ENCODE peak calls at places on chromosomes 6 and 20, in four cellular contexts. F is HCT116, Z is gastrocnemius medialis, A is breast epithelium. J is an unnamed sample. For H3K4me1, the result is how much of the 10 kb centered on the place peaks cover.

GRCh38 chr6:76683985-76684384 is 611.5 kb upstream of the IMPG1 start:
- DNase-seq in A (no peak), Z (no peak), F (no peak), J (no peak)

GRCh38 chr6:12935637-12936036 is 219.1 kb downstream of the PHACTR1 start:
- DNase-seq in Z (no peak), F (no peak), A (no peak), J (no peak)

GRCh38 chr6:15569035-15569995 is 93.5 kb downstream of the DTNBP1 start:
- DNase-seq in F (no peak), Z (no peak), A (no peak), J (no peak)

GRCh38 chr6:130041594-130041993 is 23.2 kb downstream of the L3MBTL3 start:
- DNase-seq in A (no peak), F (no peak), Z (no peak), J (no peak)

GRCh38 chr6:149114167-149114566 is 203.3 kb upstream of the TAB2 start:
- DNase-seq in A (peak), Z (no peak), F (no peak), J (no peak)

GRCh38 chr6:149723771-149724417 is 6.0 kb upstream of the LATS1 start:
- DNase-seq in Z (no peak), F (peak), A (no peak), J (no peak)

GRCh38 chr6:32178547-32179440 is 589 bp downstream of the RNF5 start:
- DNase-seq in Z (no peak), A (no peak), F (no peak), J (no peak)

GRCh38 chr20:4966826-4967751 is 34.2 kb downstream of the SLC23A2 start:
- DNase-seq in F (no peak), Z (no peak), A (no peak), J (no peak)

GRCh38 chr6:87277123-87277522 is 45.3 kb upstream of the SMIM8 start:
- DNase-seq in A (no peak), Z (no peak), F (no peak), J (no peak)

GRCh38 chr20:30811896-30812671 is 445.4 kb upstream of the DEFB115 start:
- DNase-seq in F (no peak), Z (no peak), A (no peak), J (no peak)

GRCh38 chr6:473759-474453 is 82.4 kb downstream of the IRF4 start:
- DNase-seq in F (no peak), Z (no peak), A (no peak), J (no peak)

GRCh38 chr6:473356-473755 is 81.8 kb downstream of the IRF4 start:
- DNase-seq in A (no peak), F (no peak), Z (no peak), J (no peak)

GRCh38 chr6:475341-475740 is 83.8 kb downstream of the IRF4 start:
- DNase-seq in F (no peak), A (no peak), Z (no peak), J (no peak)

GRCh38 chr6:470901-471448 is 79.4 kb downstream of the IRF4 start:
- DNase-seq in Z (no peak), A (no peak), F (no peak), J (no peak)

GRCh38 chr6:474454-475185 is 83.1 kb downstream of the IRF4 start:
- DNase-seq in Z (no peak), A (no peak), F (no peak), J (no peak)
- TF ChIP-seq POLR2A in Z (no peak), A (no peak), F (no peak), J (no peak)

DNA sequence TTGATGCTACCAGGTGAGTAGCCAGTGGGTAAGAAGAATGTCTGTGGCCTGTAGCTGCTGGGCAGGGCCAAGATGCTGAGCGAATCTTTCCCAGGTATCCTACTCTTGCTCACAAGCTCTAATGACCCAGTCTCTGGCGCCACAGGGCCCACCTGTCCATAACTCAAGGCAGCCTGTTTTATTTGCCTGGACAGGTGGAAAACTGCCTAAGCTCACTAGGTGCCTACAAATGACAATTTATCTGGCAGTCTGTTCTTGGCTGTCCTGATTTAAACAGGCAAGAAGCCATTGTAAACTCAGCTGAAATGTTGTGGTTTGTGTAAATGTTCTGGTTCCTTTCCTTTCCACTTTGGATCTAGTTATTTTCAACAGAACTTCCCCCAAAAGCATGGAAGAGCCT is 113.3 kb downstream of the TCP11 start:
- DNase-seq in Z (no peak), F (no peak), A (no peak), J (no peak)
- H3K4me1 ChIP-seq in Z (half or more), F (under half), A (under half), J (half or more)

DNA sequence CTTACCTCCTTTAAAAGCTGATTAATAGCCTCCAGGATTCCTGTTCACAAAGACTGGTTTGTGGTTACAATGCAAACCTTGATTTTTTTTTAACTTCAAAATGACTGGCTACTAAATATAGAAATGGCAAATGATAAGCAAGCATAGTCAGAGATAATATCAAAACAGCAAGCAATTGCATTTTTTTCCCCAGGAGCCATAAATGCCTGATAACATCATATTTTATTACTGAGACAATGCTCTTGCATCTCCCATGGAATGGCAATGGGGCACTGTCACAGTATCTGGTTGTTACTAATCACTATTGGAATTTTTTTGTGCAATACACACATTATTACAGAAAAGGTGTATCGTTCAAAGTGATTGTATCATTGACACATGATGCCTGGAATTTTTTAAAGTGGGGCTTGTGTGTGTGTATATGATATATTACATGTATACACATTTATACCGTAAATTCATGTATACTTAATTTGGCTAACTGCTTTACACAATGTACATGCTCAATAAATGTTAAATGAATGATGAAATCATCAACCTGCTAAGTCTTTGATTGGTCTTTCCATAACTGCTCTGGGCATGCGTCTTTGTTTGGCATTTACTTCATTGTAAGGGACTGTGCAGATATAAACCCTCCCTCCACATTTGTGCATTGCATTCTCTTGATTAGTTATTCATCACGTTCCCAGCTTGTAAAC is 985 bp upstream of the SALL4 start:
- DNase-seq in F (no peak), Z (no peak), A (no peak), J (no peak)
- H3K4me3 ChIP-seq in F (no peak), Z (no peak), A (no peak), J (no peak)

GRCh38 chr6:2891768-2892170 is 11.3 kb downstream of the SERPINB9 start:
- DNase-seq in F (no peak), Z (no peak), A (no peak), J (no peak)
- TF ChIP-seq POLR2A in F (no peak), Z (no peak), A (no peak), J (no peak)

GRCh38 chr20:47559141-47559540 is 57.5 kb downstream of the NCOA3 start:
- DNase-seq in Z (no peak), F (no peak), A (no peak), J (no peak)
- H3K4me1 ChIP-seq in Z (half or more), F (under half), A (under half), J (half or more)

DNA sequence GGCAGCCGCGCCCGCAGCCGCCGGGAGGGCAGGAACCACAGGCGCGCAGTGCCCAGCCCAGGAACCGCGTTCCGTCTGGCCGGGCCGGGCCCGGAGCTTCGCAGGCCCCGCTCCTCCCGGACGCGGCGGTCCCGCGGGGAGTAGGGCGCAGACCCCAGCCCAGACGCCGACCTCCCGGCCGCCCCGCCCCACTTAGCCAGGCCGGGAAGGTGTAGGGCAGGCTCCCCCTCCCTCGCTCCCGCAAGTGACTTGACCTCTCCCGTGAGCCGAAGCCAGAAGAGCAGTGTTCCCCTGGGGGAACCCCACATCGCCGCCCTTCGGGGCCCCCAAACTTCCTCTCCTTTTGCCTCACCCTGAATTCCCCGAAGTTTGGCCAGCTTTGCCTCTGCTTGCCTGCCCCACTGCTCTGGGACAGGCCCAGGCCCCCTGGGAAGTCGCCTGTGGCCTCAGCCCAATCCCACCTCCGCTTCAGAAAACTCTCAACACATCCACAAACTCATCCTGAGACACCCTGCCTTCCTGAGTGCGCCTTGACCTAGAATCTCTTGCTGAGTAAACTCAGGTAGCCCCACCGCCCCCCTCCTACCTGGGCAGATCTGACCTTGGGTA is 490 bp upstream of the NOL4L start:
- DNase-seq in F (no peak), Z (no peak), A (no peak), J (no peak)
- H3K4me3 ChIP-seq in F (peak), Z (no peak), A (no peak), J (peak)

GRCh38 chr6:17885889-17886576 is 101.4 kb downstream of the KIF13A start:
- DNase-seq in F (no peak), Z (no peak), A (no peak), J (no peak)
- TF ChIP-seq POLR2A in F (no peak), Z (no peak), A (no peak), J (no peak)

DNA sequence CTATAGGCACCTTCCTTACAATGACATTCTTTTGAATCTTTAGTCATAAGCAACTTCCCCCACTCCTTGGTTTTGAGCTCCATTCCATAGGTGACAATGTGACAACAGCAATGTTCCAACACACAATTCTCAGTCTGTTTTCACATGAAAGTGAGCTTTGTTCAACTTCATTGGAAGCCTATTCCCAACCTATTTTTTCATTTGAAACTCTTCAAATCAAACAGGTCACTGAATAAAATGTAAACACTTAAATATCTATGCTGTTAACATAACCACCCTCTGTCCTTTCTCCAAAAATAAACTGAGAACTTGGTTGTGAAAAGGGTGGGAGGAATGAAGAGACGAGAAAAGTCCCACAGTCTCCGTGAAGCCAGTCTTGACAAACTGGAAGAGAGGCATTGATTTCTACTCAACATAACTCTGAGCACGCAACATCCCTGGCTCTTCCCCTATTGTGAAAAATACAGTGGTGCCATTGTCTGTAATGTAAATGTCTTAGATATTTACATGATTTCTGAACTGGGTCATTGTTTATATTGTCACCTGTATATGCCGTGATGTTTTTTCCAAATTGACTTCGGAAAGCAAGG is 343.1 kb downstream of the TFAP2A start:
- DNase-seq in Z (no peak), A (no peak), F (no peak), J (no peak)
- H3K4me1 ChIP-seq in Z (under half), A (under half), F (under half), J (under half)

GRCh38 chr6:44264154-44265002 is 973 bp downstream of the NFKBIE start:
- DNase-seq in F (no peak), A (no peak), Z (no peak), J (peak)

GRCh38 chr6:44260451-44261297 is 3.3 kb upstream of the SLC35B2 start:
- DNase-seq in A (no peak), Z (no peak), F (no peak), J (no peak)

GRCh38 chr6:44263357-44264100 is 1.8 kb downstream of the NFKBIE start:
- DNase-seq in A (no peak), F (no peak), Z (no peak), J (no peak)

GRCh38 chr6:44261581-44261980 is 3.8 kb downstream of the NFKBIE start:
- DNase-seq in F (no peak), A (no peak), Z (no peak), J (no peak)

GRCh38 chr6:44262467-44263356 is 2.6 kb downstream of the NFKBIE start:
- DNase-seq in F (no peak), Z (no peak), A (no peak), J (no peak)
- H3K4me3 ChIP-seq in F (no peak), Z (no peak), A (peak), J (peak)

J was measured in esophagus squamous epithelium.